ENCODE peak calls at places on chromosome 3, in six cellular contexts. R is cardiac muscle cell; E is progenitor cell of endocrine pancreas; A is Panc1; Z is activated CD8-positive, alpha-beta T cell treated with anti-CD3 and anti-CD28 coated beads for 36 hours; L is endothelial cell. M is an unnamed sample.

GRCh38 chr3:42755681-42756578 is 17.1 kb downstream of the CCDC13 start:
- DNase-seq in R (peak; percentile 49), E (no peak), A (no peak), Z (peak; percentile 34), L (no peak), M (no peak)

GRCh38 chr3:113890256-113890900 is 51.8 kb downstream of the GRAMD1C start:
- DNase-seq in R (peak; percentile 2), E (no peak), A (no peak), Z (no peak), L (no peak), M (no peak)

GRCh38 chr3:24565656-24566055 is 71.0 kb upstream of the THRB start:
- DNase-seq in R (no peak), E (no peak), A (no peak), Z (no peak), L (no peak), M (no peak)

GRCh38 chr3:159992601-159993000 is 4.0 kb downstream of the IL12A start:
- DNase-seq in R (no peak), E (no peak), A (no peak), Z (no peak), L (no peak), M (no peak)

GRCh38 chr3:42692667-42693529 is 7.6 kb downstream of the KLHL40 start:
- DNase-seq in R (no peak), E (no peak), A (no peak), Z (no peak), L (no peak), M (no peak)

GRCh38 chr3:8313591-8314298 is 187.9 kb upstream of the LMCD1 start:
- DNase-seq in R (no peak), E (no peak), A (no peak), Z (no peak), L (peak; percentile 30), M (no peak)

GRCh38 chr3:180036678-180037455 is at the start of gene PEX5L:
- DNase-seq in R (peak; percentile 48), E (peak; percentile 83), A (no peak), Z (peak; percentile 59), L (peak; percentile 92), M (peak; percentile 22)

GRCh38 chr3:159664011-159664410 is 324.6 kb upstream of the IL12A start:
- DNase-seq in R (no peak), E (no peak), A (no peak), Z (no peak), L (no peak), M (no peak)

GRCh38 chr3:108334698-108335097 is 38.4 kb downstream of the HHLA2 start:
- DNase-seq in R (no peak), E (no peak), A (no peak), Z (no peak), L (no peak), M (no peak)

GRCh38 chr3:169091196-169091595 is 572.3 kb downstream of the MECOM start:
- DNase-seq in R (peak; percentile 78), E (no peak), A (no peak), Z (no peak), L (no peak), M (no peak)

GRCh38 chr3:42497009-42497731 is 5.3 kb upstream of the VIPR1 start:
- DNase-seq in R (peak; percentile 67), E (peak; percentile 7), A (no peak), Z (no peak), L (no peak), M (no peak)

GRCh38 chr3:192275741-192276355 is 451.5 kb downstream of the FGF12 start:
- DNase-seq in R (peak; percentile 78), E (no peak), A (no peak), Z (no peak), L (no peak), M (no peak)

GRCh38 chr3:9947025-9947995 is 4.9 kb downstream of the PRRT3 start:
- DNase-seq in R (peak; percentile 78), E (peak; percentile 56), A (no peak), Z (no peak), L (peak; percentile 75), M (no peak)

GRCh38 chr3:156307704-156308103 is 187.3 kb downstream of the KCNAB1 start:
- DNase-seq in R (peak; percentile 88), E (no peak), A (no peak), Z (no peak), L (no peak), M (peak; percentile 76)

GRCh38 chr3:9067352-9067975 is 104.2 kb upstream of the RAD18 start:
- DNase-seq in R (peak; percentile 80), E (no peak), A (peak; percentile 45), Z (peak; percentile 61), L (peak; percentile 54), M (peak; percentile 32)

GRCh38 chr3:188608401-188608800 is 454.4 kb downstream of the LPP start:
- DNase-seq in R (no peak), E (no peak), A (no peak), Z (no peak), L (no peak), M (no peak)

DNA sequence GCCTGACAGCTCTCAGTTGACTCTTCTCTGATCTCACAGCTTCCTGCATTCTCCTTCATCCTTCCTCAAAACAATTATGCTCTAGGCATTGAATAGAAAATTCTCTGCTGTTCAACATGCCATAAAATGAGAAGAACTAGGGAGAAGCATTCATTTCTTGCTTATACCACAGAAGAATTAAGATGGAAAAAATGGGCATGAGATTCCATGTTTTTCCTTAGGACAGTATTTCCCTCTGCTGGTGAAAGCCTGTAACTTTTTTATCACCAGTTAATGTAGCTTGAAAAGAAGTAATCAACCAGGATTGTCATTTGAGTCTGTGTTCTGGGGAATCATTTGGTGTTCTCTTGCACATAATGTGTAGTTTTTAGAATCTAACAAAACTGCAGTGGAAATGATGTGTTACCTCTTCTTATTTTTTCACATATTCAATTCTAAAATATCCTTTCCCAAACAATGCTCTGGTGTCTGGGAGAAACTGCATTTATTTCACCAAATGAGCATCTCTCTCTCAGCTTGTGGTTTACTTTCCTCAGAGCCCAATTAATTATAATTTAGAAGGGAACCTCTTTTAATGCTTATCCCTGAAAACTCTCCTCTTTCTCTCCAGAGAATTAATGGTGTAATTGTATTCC is 92.8 kb upstream of the DCBLD2 start:
- DNase-seq in R (peak; percentile 82), E (no peak), A (no peak), Z (no peak), L (no peak), M (no peak)
- TF ChIP-seq CTCF in R (peak; percentile 68), E (peak; percentile 69), A (peak; percentile 62), Z (no peak), L (peak; percentile 86), M (peak; percentile 35)

GRCh38 chr3:67357610-67358458 is 296.6 kb downstream of the SUCLG2 start:
- DNase-seq in R (peak; percentile 34), E (no peak), A (peak; percentile 18), Z (no peak), L (peak; percentile 38), M (no peak)
- TF ChIP-seq CTCF in R (peak; percentile 34), E (peak; percentile 58), A (peak; percentile 65), Z (peak; percentile 35), L (peak; percentile 40), M (no peak)

GRCh38 chr3:197328198-197328597 is 29.8 kb upstream of the DLG1 start:
- DNase-seq in R (no peak), E (no peak), A (no peak), Z (no peak), L (no peak), M (no peak)

GRCh38 chr3:197329382-197329781 is 31.0 kb upstream of the DLG1 start:
- DNase-seq in R (no peak), E (no peak), A (no peak), Z (no peak), L (no peak), M (no peak)

GRCh38 chr3:197327701-197328100 is 29.3 kb upstream of the DLG1 start:
- DNase-seq in R (peak; percentile 16), E (no peak), A (no peak), Z (no peak), L (no peak), M (no peak)

GRCh38 chr3:197333901-197334639 is 35.7 kb upstream of the DLG1 start:
- DNase-seq in R (no peak), E (no peak), A (no peak), Z (no peak), L (no peak), M (no peak)

GRCh38 chr3:197331131-197331530 is 32.7 kb upstream of the DLG1 start:
- DNase-seq in R (peak; percentile 35), E (no peak), A (no peak), Z (no peak), L (no peak), M (no peak)
- TF ChIP-seq CTCF in R (peak; percentile 26), E (no peak), A (no peak), Z (no peak), L (no peak), M (no peak)

GRCh38 chr3:157541506-157542236 is 38.5 kb upstream of the VEPH1 start:
- DNase-seq in R (no peak), E (no peak), A (no peak), Z (no peak), L (no peak), M (no peak)

GRCh38 chr3:157544501-157545139 is 41.4 kb upstream of the VEPH1 start:
- DNase-seq in R (peak; percentile 93), E (no peak), A (no peak), Z (no peak), L (no peak), M (no peak)

GRCh38 chr3:157540656-157541055 is 37.4 kb upstream of the VEPH1 start:
- DNase-seq in R (no peak), E (no peak), A (no peak), Z (no peak), L (no peak), M (no peak)

GRCh38 chr3:157542711-157543485 is 39.7 kb upstream of the VEPH1 start:
- DNase-seq in R (peak; percentile 91), E (peak; percentile 25), A (no peak), Z (no peak), L (peak; percentile 38), M (no peak)

DNA sequence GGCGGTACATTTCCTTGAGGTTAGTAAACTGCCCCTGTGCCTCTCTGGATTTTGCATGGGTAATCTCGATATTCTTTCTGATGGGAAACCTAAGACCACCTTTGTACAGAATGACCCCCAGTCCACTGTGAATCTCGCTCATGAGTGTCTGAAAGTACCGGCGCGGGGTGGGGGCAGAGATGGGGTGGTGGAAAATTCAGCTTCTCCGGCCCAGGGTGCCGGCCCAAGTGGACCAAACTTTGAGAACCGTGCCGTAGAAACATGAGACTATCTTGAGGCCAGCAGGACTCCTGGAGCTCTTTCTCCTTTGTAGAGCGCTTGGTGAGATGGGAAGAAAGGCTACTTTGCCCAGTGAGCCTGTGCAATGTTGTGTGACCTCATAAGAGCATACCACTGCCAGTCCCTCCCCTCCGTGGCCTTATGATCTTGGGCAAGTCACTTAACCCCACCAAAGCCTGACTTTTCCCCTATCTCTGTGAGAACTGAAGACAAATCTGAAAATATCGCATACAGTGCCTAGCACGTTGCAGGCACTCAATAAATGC is 40.3 kb upstream of the VEPH1 start:
- DNase-seq in R (peak; percentile 49), E (no peak), A (no peak), Z (no peak), L (no peak), M (no peak)
- TF ChIP-seq CTCF in R (no peak), E (no peak), A (no peak), Z (no peak), L (no peak), M (no peak)

DNA sequence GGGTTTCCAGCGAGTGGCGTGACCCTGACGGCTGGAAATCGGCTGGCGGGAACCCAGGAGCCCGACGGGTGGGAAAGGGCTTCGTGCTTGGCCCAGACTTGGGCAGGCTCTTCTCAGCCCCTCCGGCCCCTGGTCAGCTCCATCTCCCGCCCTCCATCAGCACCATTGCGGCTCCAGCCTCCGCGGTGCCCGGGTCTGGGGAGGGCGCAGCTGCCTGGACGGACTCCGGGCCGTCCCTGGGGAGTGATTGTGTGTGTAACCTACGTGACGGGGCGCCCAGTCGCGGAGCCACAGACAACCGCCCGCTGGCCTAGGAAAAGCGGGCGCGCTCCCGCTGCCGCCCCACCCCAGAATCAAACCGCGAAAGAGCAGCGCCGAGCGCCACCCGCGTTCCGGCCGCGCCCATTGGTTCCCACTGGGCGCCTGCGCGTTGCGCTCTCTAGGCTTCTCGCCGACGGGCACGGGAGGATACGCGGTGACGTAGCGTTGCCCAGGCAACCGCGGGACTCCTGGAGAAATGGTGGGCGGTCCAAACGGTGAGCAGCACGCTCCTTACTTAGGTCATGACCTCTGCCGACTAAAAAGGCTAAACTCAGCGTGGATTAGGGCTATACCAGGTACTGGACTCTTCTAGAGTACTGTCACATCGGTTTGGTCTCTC is at the start of gene CFAP20DC:
- DNase-seq in R (peak; percentile 95), E (peak; percentile 83), A (peak; percentile 78), Z (peak; percentile 96), L (peak; percentile 92), M (peak; percentile 71)
- TF ChIP-seq CTCF in R (no peak), E (no peak), A (no peak), Z (no peak), L (no peak), M (no peak)

M was measured in omental fat pad.